ENCODE peak calls at places on chromosomes 3 and 15, in four cellular contexts. I, Z, M and D are unnamed samples.

GRCh38 chr15:85515212-85515611 is 134.8 kb downstream of the AKAP13 start:
- DNase-seq in I (no peak), Z (no peak), M (no peak), D (no peak)

GRCh38 chr3:98594630-98594961 is 1.2 kb upstream of the CPOX start:
- DNase-seq in I (no peak), Z (no peak), M (no peak), D (no peak)

GRCh38 chr15:50330921-50331320 is 24.1 kb downstream of the GABPB1 start:
- DNase-seq in I (no peak), Z (no peak), M (no peak), D (no peak)

GRCh38 chr15:68691667-68692066 is 112.9 kb downstream of the CORO2B start:
- DNase-seq in I (no peak), Z (peak), M (no peak), D (no peak)

GRCh38 chr3:171649282-171649681 is 161.0 kb downstream of the PLD1 start:
- DNase-seq in I (no peak), Z (no peak), M (no peak), D (no peak)

GRCh38 chr15:94546838-94547237 is 315.5 kb downstream of the MCTP2 start:
- DNase-seq in I (no peak), Z (no peak), M (no peak), D (no peak)

GRCh38 chr3:89372456-89372855 is 265.0 kb downstream of the EPHA3 start:
- DNase-seq in I (no peak), Z (no peak), M (no peak), D (no peak)

GRCh38 chr3:162437480-162437879 is 940.9 kb downstream of the OTOL1 start:
- DNase-seq in I (no peak), Z (no peak), M (no peak), D (no peak)

GRCh38 chr3:24687646-24688045 is 193.0 kb upstream of the THRB start:
- DNase-seq in I (no peak), Z (no peak), M (no peak), D (no peak)

GRCh38 chr3:56737001-56737400 is 53.9 kb upstream of the TASOR start:
- DNase-seq in I (no peak), Z (peak), M (no peak), D (no peak)

GRCh38 chr3:157531771-157532170 is 28.6 kb upstream of the VEPH1 start:
- DNase-seq in I (no peak), Z (no peak), M (no peak), D (no peak)